ENCODE peak calls at places on chromosomes 11 and 22, in seven cellular contexts. Z is tibial nerve; T is A549; K is neural progenitor cell; M is body of pancreas; E is CD4-positive, alpha-beta memory T cell; Y is lower lobe of right lung. I is an unnamed sample. For H3K4me1, the result is how much of the 10 kb centered on the place peaks cover.

GRCh38 chr11:119876841-119877240 is 147.8 kb upstream of the NECTIN1 start:
- DNase-seq in M (no peak), Z (no peak), Y (peak), K (no peak), E (no peak), T (no peak), I (no peak)

GRCh38 chr11:65918211-65919150 is at the start of gene C11orf68:
- DNase-seq in M (peak), K (no peak), E (no peak), Z (no peak), Y (no peak), T (no peak), I (no peak)

GRCh38 chr22:38107692-38108515 is 2.6 kb downstream of the BAIAP2L2 start:
- DNase-seq in Y (peak), Z (no peak), T (peak), E (no peak), M (peak), K (no peak), I (no peak)

GRCh38 chr22:24054356-24054755 is 43.3 kb downstream of the CABIN1 start:
- DNase-seq in E (no peak), Y (no peak), Z (no peak), T (no peak), K (no peak), M (no peak), I (no peak)

GRCh38 chr22:49502126-49502826 is 325.4 kb downstream of the BRD1 start:
- DNase-seq in M (no peak), T (peak), Y (no peak), Z (no peak), K (no peak), E (peak), I (no peak)

GRCh38 chr11:93020248-93021088 is 51.0 kb downstream of the MTNR1B start:
- DNase-seq in Y (no peak), K (no peak), Z (no peak), E (no peak), T (peak), M (no peak), I (no peak)

GRCh38 chr11:22371188-22371587 is 33.0 kb downstream of the SLC17A6 start:
- DNase-seq in T (no peak), M (no peak), K (peak), Z (no peak), Y (no peak), E (no peak), I (no peak)

GRCh38 chr11:116611998-116612620 is 160.7 kb downstream of the BUD13 start:
- DNase-seq in Z (no peak), K (no peak), E (no peak), Y (no peak), M (no peak), T (no peak), I (no peak)

GRCh38 chr11:105315287-105315686 is 175.7 kb upstream of the CARD18 start:
- DNase-seq in E (no peak), Z (no peak), K (peak), Y (no peak), T (no peak), M (no peak), I (no peak)

GRCh38 chr11:132980721-132981120 is 551.6 kb downstream of the OPCML start:
- DNase-seq in K (no peak), M (no peak), Y (no peak), Z (no peak), E (no peak), T (no peak), I (no peak)

GRCh38 chr11:72373163-72373562 is 61.2 kb downstream of the CLPB start:
- DNase-seq in Z (no peak), K (no peak), M (no peak), Y (peak), E (no peak), T (no peak), I (no peak)

GRCh38 chr11:129700701-129701100 is 114.9 kb upstream of the TMEM45B start:
- DNase-seq in Z (no peak), K (no peak), M (no peak), E (no peak), T (no peak), Y (no peak), I (no peak)

GRCh38 chr11:124863826-124864165 is 1.4 kb upstream of the ROBO3 start:
- DNase-seq in Y (no peak), Z (no peak), E (no peak), K (peak), T (no peak), M (no peak), I (no peak)

GRCh38 chr11:75308116-75308515 is 43.3 kb downstream of the ARRB1 start:
- DNase-seq in Y (no peak), M (peak), T (no peak), E (no peak), K (no peak), Z (no peak), I (peak)

GRCh38 chr11:46832511-46833214 is 13.4 kb downstream of the CKAP5 start:
- DNase-seq in K (no peak), Z (no peak), E (no peak), M (no peak), T (no peak), Y (no peak), I (no peak)

GRCh38 chr11:46346886-46347636 is at the start of gene DGKZ:
- DNase-seq in K (peak), E (peak), M (peak), Z (peak), T (peak), Y (peak), I (peak)

GRCh38 chr22:23168381-23169031 is 11.8 kb upstream of the BCR start:
- DNase-seq in T (no peak), M (no peak), E (no peak), K (no peak), Z (no peak), Y (no peak), I (no peak)

GRCh38 chr11:34508514-34508913 is 5.1 kb downstream of the ELF5 start:
- DNase-seq in Z (no peak), T (no peak), E (no peak), Y (no peak), M (peak), K (no peak), I (no peak)

GRCh38 chr11:75931124-75931523 is 116.1 kb downstream of the UVRAG start:
- DNase-seq in Y (no peak), M (no peak), T (no peak), K (no peak), E (no peak), Z (no peak), I (no peak)

GRCh38 chr11:73174495-73174791 is 32.3 kb upstream of the FCHSD2 start:
- DNase-seq in Y (no peak), T (no peak), M (no peak), E (no peak), K (no peak), Z (no peak), I (no peak)

GRCh38 chr11:71434576-71435130 is 13.5 kb downstream of the DHCR7 start:
- DNase-seq in E (no peak), M (no peak), Y (no peak), Z (no peak), T (no peak), K (no peak), I (no peak)

GRCh38 chr11:64304316-64305072 is 830 bp upstream of the ESRRA start:
- DNase-seq in Z (peak), Y (peak), K (peak), M (peak), T (peak), E (peak), I (peak)

GRCh38 chr11:64305691-64306562 is 603 bp downstream of the ESRRA start:
- DNase-seq in E (peak), M (peak), Y (peak), K (peak), Z (no peak), T (peak), I (peak)

GRCh38 chr11:64304032-64304315 is 1.4 kb upstream of the ESRRA start:
- DNase-seq in T (no peak), E (no peak), M (no peak), Z (no peak), Y (no peak), K (no peak), I (no peak)

GRCh38 chr11:64306563-64306875 is 1.2 kb downstream of the ESRRA start:
- DNase-seq in M (no peak), Y (no peak), T (no peak), E (no peak), Z (no peak), K (no peak), I (no peak)

GRCh38 chr11:64305075-64305690 is at the start of gene ESRRA:
- DNase-seq in T (peak), K (peak), Y (peak), Z (peak), M (peak), E (peak), I (peak)
- H3K4me3 ChIP-seq in T (peak), K (peak), Y (peak), Z (peak), M (peak), E (peak), I (peak)

GRCh38 chr11:77658213-77659013 is 20.8 kb upstream of the CLNS1A start:
- DNase-seq in E (no peak), T (no peak), K (no peak), M (no peak), Y (no peak), Z (no peak), I (no peak)
- H3K27ac ChIP-seq in E (no peak), T (no peak), K (no peak), M (no peak), Y (no peak), Z (no peak), I (no peak)

GRCh38 chr11:12214751-12215150 is 104.4 kb downstream of the MICAL2 start:
- DNase-seq in E (no peak), M (no peak), K (no peak), Z (no peak), T (no peak), Y (no peak), I (no peak)
- H3K4me1 ChIP-seq in E (under half), M (under half), K (under half), Z (under half), T (under half), Y (under half), I (under half)

GRCh38 chr11:60274462-60274861 is 6.0 kb upstream of the MS4A4A start:
- DNase-seq in T (no peak), Z (no peak), Y (no peak), E (no peak), K (no peak), M (no peak), I (no peak)

GRCh38 chr11:60281482-60281881 is 1.0 kb downstream of the MS4A4A start:
- DNase-seq in T (no peak), Y (no peak), K (no peak), E (no peak), Z (no peak), M (no peak), I (no peak)

GRCh38 chr11:60282291-60282690 is 1.8 kb downstream of the MS4A4A start:
- DNase-seq in T (no peak), Z (no peak), K (no peak), M (no peak), E (no peak), Y (no peak), I (no peak)

GRCh38 chr11:60280412-60280811 is at the start of gene MS4A4A:
- DNase-seq in T (no peak), K (no peak), Z (no peak), E (no peak), M (peak), Y (peak), I (no peak)
- H3K4me3 ChIP-seq in T (no peak), K (no peak), Z (no peak), E (no peak), M (no peak), Y (peak), I (no peak)

GRCh38 chr22:27239520-27239919 is 562.0 kb downstream of the MN1 start:
- DNase-seq in Y (no peak), M (no peak), K (no peak), T (no peak), Z (no peak), E (no peak), I (no peak)
- H3K27ac ChIP-seq in Y (no peak), M (no peak), K (no peak), T (peak), Z (no peak), E (no peak), I (no peak)

DNA sequence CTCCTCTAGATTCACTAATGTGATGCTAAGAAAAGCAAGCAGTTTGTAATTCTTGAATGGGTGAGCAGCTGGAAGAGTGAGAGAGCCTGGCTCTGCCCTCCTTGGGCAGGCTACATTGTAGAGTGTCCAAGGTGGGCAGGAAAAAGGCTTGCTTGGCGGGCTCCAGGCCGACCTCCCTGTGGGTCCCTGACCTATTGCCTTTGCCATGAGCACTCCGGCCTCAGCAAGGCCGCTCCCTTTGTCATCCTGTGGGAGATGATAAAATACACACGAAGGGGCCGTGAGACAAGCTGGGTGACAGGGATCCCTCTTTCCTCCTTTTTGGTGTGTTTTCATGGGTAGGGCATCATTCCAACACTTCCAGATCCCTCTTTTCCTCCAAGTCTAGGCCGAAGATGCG is 41.8 kb downstream of the TIMP3 start:
- DNase-seq in M (no peak), Y (no peak), T (no peak), E (no peak), K (no peak), Z (no peak), I (no peak)
- H3K4me1 ChIP-seq in M (under half), Y (half or more), T (under half), E (under half), K (under half), Z (under half), I (under half)

GRCh38 chr22:44703269-44703870 is 1.4 kb downstream of the PRR5 start:
- DNase-seq in E (no peak), Y (no peak), M (no peak), K (no peak), T (no peak), Z (no peak), I (no peak)

GRCh38 chr22:44702479-44703219 is 645 bp downstream of the PRR5 start:
- DNase-seq in Z (no peak), Y (no peak), K (peak), T (no peak), M (peak), E (no peak), I (peak)

GRCh38 chr22:44701187-44701586 is 817 bp upstream of the PRR5 start:
- DNase-seq in Z (no peak), E (no peak), K (no peak), Y (no peak), T (no peak), M (no peak), I (no peak)

GRCh38 chr22:44700456-44700855 is 1.5 kb upstream of the PRR5 start:
- DNase-seq in E (no peak), Z (no peak), M (no peak), T (no peak), K (no peak), Y (no peak), I (no peak)

DNA sequence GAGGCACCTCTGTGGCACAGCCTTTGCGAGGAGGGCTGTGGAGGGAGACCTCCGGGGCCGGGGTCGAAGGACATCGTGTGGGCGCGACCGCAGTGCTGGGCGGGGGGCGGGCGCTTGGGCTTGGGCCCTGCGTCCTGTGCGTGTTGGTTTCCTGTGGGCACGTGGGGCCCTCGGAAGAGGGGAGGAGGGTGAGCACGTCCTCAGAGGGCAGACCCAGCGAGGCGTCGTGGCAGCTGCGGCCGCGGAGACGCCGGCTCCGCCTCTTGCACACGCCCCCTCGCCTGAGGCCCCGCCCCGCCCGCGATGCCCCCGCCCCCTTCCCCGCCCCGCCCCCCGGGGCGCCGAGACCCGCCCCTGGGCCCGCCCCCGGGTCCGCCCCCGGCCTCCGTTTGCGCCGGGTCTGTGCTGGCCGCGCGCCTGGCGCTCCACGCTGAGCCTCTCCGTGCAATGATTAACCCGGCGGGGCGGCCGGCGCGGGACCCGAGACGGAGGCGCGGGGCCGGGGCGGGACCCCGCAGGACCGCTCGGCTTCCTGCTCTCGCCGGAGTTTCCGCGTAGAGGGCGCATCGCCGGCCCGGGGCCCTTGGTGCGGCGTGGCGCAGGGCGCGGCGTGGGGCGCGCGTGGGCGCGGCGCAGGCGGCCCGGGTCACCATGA is at the start of gene PRR5:
- DNase-seq in K (peak), E (peak), M (peak), T (peak), Y (peak), Z (peak), I (peak)
- H3K4me3 ChIP-seq in K (peak), E (peak), M (peak), T (peak), Y (peak), Z (peak), I (peak)

GRCh38 chr11:69048718-69049489 is at the start of gene TPCN2:
- DNase-seq in Z (peak), E (peak), M (peak), T (peak), K (peak), Y (peak), I (peak)

GRCh38 chr11:69051381-69052342 is 2.9 kb downstream of the TPCN2 start:
- DNase-seq in E (no peak), M (no peak), K (no peak), Z (no peak), T (no peak), Y (no peak), I (no peak)

GRCh38 chr11:69049490-69049867 is 747 bp downstream of the TPCN2 start:
- DNase-seq in K (no peak), E (peak), T (peak), Y (peak), M (peak), Z (no peak), I (no peak)

GRCh38 chr11:69052343-69053168 is 3.8 kb downstream of the TPCN2 start:
- DNase-seq in Z (no peak), M (no peak), E (no peak), T (no peak), Y (no peak), K (no peak), I (no peak)

DNA sequence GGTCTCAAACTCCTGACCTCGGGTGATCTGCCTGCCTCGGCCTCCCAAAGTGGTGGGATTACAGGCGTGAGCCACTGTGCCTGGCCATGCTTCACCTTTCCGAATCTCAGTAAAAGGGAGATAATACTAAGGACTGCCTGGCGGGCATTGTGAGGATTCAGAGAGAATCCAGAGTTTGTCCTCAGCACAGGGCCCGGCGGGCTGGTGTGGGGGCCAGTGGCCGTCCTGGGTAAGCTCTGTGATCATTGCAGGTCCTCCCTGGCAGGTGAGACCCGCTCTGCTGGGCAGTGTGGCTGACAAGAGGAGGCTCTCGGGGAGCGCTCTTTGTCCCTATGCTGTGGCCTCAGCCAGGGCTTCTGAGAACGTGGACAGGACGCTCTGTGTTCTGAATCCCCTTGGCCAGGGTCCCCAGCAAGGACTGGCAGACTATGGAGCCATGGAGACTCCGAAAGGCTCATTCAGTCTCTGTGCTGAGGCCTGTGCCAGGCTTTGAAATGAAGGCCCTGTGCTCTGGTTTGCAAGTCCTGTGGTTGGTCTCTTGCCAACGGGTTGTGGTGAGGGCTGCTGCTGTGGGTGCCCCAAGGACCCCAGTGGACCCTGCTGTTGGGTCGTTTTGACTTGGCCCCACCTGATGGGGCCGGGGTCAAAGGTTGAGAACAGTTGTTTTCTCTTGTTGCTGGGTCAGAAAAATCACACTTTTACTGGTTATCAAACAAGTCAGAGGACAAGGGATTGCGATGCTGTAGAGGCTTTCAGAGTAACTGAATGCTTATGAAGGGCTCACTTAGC is 2.1 kb downstream of the TPCN2 start:
- DNase-seq in T (no peak), Z (no peak), Y (no peak), M (no peak), K (no peak), E (no peak), I (no peak)
- H3K27ac ChIP-seq in T (no peak), Z (no peak), Y (no peak), M (no peak), K (no peak), E (no peak), I (peak)

GRCh38 chr22:32829451-32829851 is 27.9 kb downstream of the TIMP3 start:
- DNase-seq in K (no peak), Y (no peak), M (no peak), Z (no peak), E (no peak), T (no peak), I (no peak)

GRCh38 chr22:32831571-32831970 is 30.1 kb downstream of the TIMP3 start:
- DNase-seq in K (no peak), M (no peak), T (no peak), Y (no peak), E (no peak), Z (no peak), I (no peak)

GRCh38 chr22:32830957-32831356 is 29.5 kb downstream of the TIMP3 start:
- DNase-seq in T (no peak), Y (no peak), E (no peak), M (no peak), K (no peak), Z (no peak), I (no peak)

GRCh38 chr22:32828561-32828960 is 27.1 kb downstream of the TIMP3 start:
- DNase-seq in Z (no peak), Y (no peak), M (no peak), K (no peak), E (no peak), T (no peak), I (no peak)

DNA sequence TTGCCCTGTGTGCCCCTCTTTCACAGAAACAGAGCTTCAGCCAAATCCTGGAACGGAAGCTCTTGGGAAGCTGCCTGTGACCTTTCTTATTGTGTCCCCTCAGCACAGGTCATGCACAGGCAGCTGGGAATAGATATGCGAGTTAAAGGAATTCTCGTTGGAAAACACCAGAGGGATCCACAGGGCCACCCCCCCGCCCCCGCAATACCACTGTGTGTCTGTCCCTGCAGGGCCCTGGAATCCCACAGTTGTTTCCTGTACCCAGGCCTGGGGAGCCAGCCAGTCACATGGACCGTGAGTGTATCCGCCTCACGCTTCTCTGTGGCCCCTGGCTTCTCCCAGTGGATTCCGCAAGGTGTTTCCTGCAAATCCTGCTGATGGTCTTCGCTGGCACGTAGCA is 29.0 kb downstream of the TIMP3 start:
- DNase-seq in K (peak), Y (no peak), Z (no peak), E (no peak), T (no peak), M (peak), I (no peak)
- H3K4me1 ChIP-seq in K (under half), Y (half or more), Z (under half), E (under half), T (under half), M (under half), I (under half)